ENCODE peak calls at places on chromosomes 12 and 14, in five cellular contexts. G is lung, T is endothelial cell of umbilical vein, N is RWPE2, O is brain microvascular endothelial cell. E is an unnamed sample.

GRCh38 chr12:21428241-21428640 is 9.2 kb upstream of the PYROXD1 start:
- DNase-seq in N (no peak), O (peak; percentile 52), T (peak; percentile 56), G (no peak), E (no peak)

GRCh38 chr12:12425616-12426015 is 68.7 kb downstream of the BORCS5 start:
- DNase-seq in G (no peak), T (peak; percentile 78), N (no peak), O (no peak), E (no peak)

GRCh38 chr14:76499399-76499798 is 123.5 kb downstream of the ESRRB start:
- DNase-seq in N (peak; percentile 42), T (no peak), G (no peak), O (no peak), E (no peak)

GRCh38 chr12:68804654-68805591 is 3.1 kb upstream of the MDM2 start:
- DNase-seq in T (no peak), G (no peak), N (no peak), O (no peak), E (no peak)

GRCh38 chr14:77424862-77425261 is 1.5 kb upstream of the NOXRED1 start:
- DNase-seq in O (no peak), N (no peak), T (no peak), G (no peak), E (no peak)

GRCh38 chr12:56134897-56135296 is 6.8 kb downstream of the ESYT1 start:
- DNase-seq in O (no peak), N (no peak), T (no peak), G (no peak), E (no peak)

GRCh38 chr12:123064356-123064755 is 83.9 kb downstream of the ARL6IP4 start:
- DNase-seq in N (no peak), G (no peak), O (no peak), T (no peak), E (no peak)

GRCh38 chr12:13099066-13099909 is 4.2 kb downstream of the GSG1 start:
- DNase-seq in O (no peak), G (no peak), T (peak; percentile 86), N (no peak), E (no peak)

GRCh38 chr14:74642011-74642410 is 30.0 kb upstream of the LTBP2 start:
- DNase-seq in T (no peak), O (no peak), G (no peak), N (no peak), E (no peak)
- H3K27ac ChIP-seq in T (no peak overlapping the region), O (no peak overlapping the region), G (no peak overlapping the region), N (no peak overlapping the region), E (no peak overlapping the region)

GRCh38 chr14:59020382-59020781 is 168.1 kb upstream of the DAAM1 start:
- DNase-seq in O (peak; percentile 62), N (no peak), G (no peak), T (peak; percentile 35), E (peak; percentile 12)
- TF ChIP-seq CTCF in O (peak; percentile 77), N (peak; percentile 77), G (no peak), T (peak; percentile 17), E (peak; percentile 23)

GRCh38 chr12:15701212-15701611 is 88.0 kb downstream of the EPS8 start:
- DNase-seq in O (peak; percentile 46), G (no peak), T (peak; percentile 83), N (no peak), E (peak; percentile 6)
- H3K27ac ChIP-seq in O (peak overlapping the region; percentile 74), G (no peak overlapping the region), T (peak overlapping the region; percentile 90), N (peak overlapping the region; percentile 71), E (no peak overlapping the region)

GRCh38 chr12:115303751-115304309 is 619.9 kb upstream of the TBX3 start:
- DNase-seq in O (no peak), N (no peak), T (no peak), G (no peak), E (no peak)
- TF ChIP-seq CTCF in O (no peak), N (no peak), T (no peak), G (no peak), E (no peak)

GRCh38 chr12:54560374-54560858 is 11.0 kb downstream of the PDE1B start:
- DNase-seq in T (peak; percentile 67), O (peak; percentile 68), N (no peak), G (peak; percentile 93), E (peak; percentile 53)
- H3K27ac ChIP-seq in T (no peak overlapping the region), O (no peak overlapping the region), N (no peak overlapping the region), G (no peak overlapping the region), E (no peak overlapping the region)

DNA sequence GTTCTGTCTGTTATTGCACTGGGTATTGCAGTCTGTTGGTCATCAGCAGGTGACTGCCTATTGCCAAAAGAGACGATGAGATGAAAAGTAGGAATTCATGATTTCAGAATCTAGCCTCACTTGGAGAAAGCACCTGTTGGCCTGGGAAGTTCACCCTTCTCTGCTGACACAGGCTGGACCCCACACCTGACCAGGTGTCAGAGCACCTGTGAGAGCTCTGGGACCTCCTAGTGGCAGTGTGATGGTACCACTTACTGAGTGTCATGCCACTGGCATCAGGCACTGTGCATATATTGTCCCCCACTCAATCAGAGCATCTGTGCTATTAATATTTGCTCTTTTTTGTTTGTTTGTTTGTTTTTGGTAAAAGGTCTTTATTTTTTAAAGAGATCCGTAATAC is 68.0 kb downstream of the RASSF3 start:
- DNase-seq in O (no peak), T (no peak), G (no peak), N (no peak), E (no peak)
- TF ChIP-seq CTCF in O (peak; percentile 9), T (no peak), G (no peak), N (peak; percentile 1), E (no peak)

DNA sequence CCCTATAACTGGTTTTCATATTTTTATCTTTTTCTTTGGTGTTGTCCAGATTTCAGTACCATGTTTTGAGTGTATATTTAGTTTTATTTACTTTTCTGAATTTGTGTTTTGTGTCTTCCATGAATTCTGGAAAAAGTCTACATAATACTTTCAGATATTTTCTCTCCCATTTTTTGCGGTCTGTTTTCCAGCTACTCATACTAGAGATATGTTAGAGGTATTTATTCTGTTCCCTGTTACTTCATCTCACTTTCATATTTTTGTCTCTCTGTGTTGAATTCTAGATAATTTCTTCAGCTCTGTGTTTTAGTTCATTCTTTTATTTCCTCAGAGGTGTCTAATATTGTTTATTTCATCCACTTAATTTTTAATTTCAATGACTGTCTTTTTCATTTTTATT is 74.2 kb downstream of the IFT81 start:
- DNase-seq in N (no peak), G (no peak), O (no peak), T (no peak), E (no peak)
- H3K27ac ChIP-seq in N (no peak overlapping the region), G (no peak overlapping the region), O (peak overlapping the region; percentile 94), T (peak overlapping the region; percentile 89), E (no peak overlapping the region)

GRCh38 chr12:77324763-77325468 is 259.5 kb upstream of the E2F7 start:
- DNase-seq in T (peak; percentile 72), O (peak; percentile 42), G (peak; percentile 47), N (no peak), E (peak; percentile 64)
- TF ChIP-seq CTCF in T (peak; percentile 52), O (peak; percentile 64), G (peak; percentile 37), N (peak; percentile 74), E (peak; percentile 74)

DNA sequence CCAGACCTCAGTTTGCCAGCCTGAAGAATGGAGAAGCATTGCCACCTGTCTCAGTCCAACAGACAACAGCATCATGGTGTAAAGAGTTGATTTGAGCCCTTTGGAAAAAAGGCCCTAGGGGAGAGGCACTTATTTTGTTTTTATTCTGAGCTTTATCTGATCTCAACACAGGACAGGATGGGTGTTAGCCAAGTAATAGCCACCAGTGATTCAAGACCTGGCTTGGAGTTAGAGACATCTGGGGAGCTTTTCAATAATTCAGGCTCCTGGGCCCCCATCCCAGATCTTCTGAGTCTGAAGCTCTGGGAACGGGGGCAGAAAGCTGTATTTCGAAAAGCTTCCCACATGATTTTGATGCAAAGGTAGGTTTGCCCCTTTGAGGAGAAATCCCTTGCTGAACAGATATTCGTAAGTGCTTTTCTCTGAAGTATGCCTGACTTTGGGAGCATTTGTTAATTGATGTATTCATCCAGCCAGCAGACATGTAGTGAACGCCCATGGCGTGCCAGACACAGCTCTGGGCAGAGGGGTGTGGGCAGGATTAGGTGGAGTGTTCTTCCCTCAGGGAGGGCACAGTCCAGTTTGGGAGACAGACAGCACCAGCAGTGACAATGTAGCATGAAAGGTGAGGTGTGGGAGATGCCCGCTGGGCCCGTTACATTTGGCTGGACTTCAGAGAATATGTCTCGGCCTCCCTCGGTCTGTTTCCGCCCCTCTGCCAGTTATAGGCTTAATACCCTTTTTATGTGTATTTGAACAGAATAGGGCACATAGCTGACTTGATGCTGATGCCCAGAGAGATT is 72.5 kb downstream of the TSPAN9 start:
- DNase-seq in O (no peak), T (no peak), G (no peak), N (no peak), E (no peak)
- H3K27ac ChIP-seq in O (no peak overlapping the region), T (no peak overlapping the region), G (no peak overlapping the region), N (no peak overlapping the region), E (no peak overlapping the region)

GRCh38 chr12:44817687-44818086 is 58.4 kb downstream of the NELL2 start:
- DNase-seq in G (no peak), N (no peak), T (no peak), O (no peak), E (no peak)

GRCh38 chr12:44816446-44817017 is 59.6 kb downstream of the NELL2 start:
- DNase-seq in G (no peak), N (no peak), O (no peak), T (no peak), E (no peak)

GRCh38 chr12:44812062-44812461 is 64.1 kb downstream of the NELL2 start:
- DNase-seq in T (no peak), G (no peak), N (no peak), O (no peak), E (no peak)
- TF ChIP-seq CTCF in T (no peak), G (no peak), N (no peak), O (peak; percentile 6), E (no peak)